ENCODE peak calls at places on chromosomes 1 and 21, in six cellular contexts. X is H9, E is mesenchymal stem cell, N is IMR-90, V is H1, H is trophoblast cell. B is an unnamed sample.

GRCh38 chr1:59445040-59445439 is 148.1 kb downstream of the FGGY start:
- DNase-seq in H (no peak), V (no peak), E (peak; percentile 6), X (no peak), N (no peak), B (no peak)

GRCh38 chr1:168688679-168689657 is 40.0 kb downstream of the DPT start:
- DNase-seq in N (no peak), V (no peak), E (peak; percentile 77), X (no peak), H (no peak), B (no peak)

GRCh38 chr1:26161408-26162219 is 2.7 kb downstream of the FAM110D start:
- DNase-seq in X (no peak), H (peak; percentile 28), E (peak; percentile 71), N (peak; percentile 31), V (peak; percentile 84), B (no peak)

GRCh38 chr1:204477036-204477740 is 17.4 kb downstream of the PIK3C2B start:
- DNase-seq in E (peak; percentile 34), X (no peak), H (no peak), V (no peak), N (peak; percentile 48), B (no peak)

GRCh38 chr21:30434033-30434631 is 4.1 kb downstream of the KRTAP13-4 start:
- DNase-seq in H (peak; percentile 37), E (no peak), V (peak; percentile 61), X (peak; percentile 76), N (no peak), B (peak; percentile 11)

GRCh38 chr1:240004086-240004749 is 87.5 kb upstream of the FMN2 start:
- DNase-seq in E (peak; percentile 12), H (peak; percentile 15), X (no peak), N (peak; percentile 16), V (peak; percentile 58), B (no peak)

GRCh38 chr1:89525169-89525855 is 683 bp downstream of the LRRC8B start:
- DNase-seq in N (no peak), H (no peak), V (no peak), X (no peak), E (peak; percentile 41), B (no peak)

GRCh38 chr1:8825985-8826481 is 8.6 kb upstream of the RERE start:
- DNase-seq in E (peak; percentile 81), X (peak; percentile 44), N (peak; percentile 63), H (peak; percentile 3), V (no peak), B (no peak)

GRCh38 chr1:195376190-195376589 is 1232.0 kb downstream of the KCNT2 start:
- DNase-seq in H (no peak), E (no peak), X (no peak), N (peak; percentile 1), V (no peak), B (no peak)

GRCh38 chr1:240998024-240998423 is 359.0 kb downstream of the RGS7 start:
- DNase-seq in N (no peak), H (no peak), X (no peak), E (peak; percentile 8), V (no peak), B (no peak)

GRCh38 chr1:218459878-218460277 is 114.7 kb downstream of the TGFB2 start:
- DNase-seq in V (peak; percentile 45), X (peak; percentile 56), N (peak; percentile 84), E (peak; percentile 80), H (no peak), B (peak; percentile 58)

GRCh38 chr1:153119491-153119971 is 6.2 kb upstream of the SPRR2F start:
- DNase-seq in E (no peak), V (no peak), N (no peak), H (no peak), X (no peak), B (no peak)

GRCh38 chr1:29858646-29859045 is 622.3 kb downstream of the PTPRU start:
- DNase-seq in X (no peak), V (no peak), H (no peak), N (no peak), E (no peak), B (no peak)

GRCh38 chr1:19013826-19014548 is 57.5 kb upstream of the IFFO2 start:
- DNase-seq in X (no peak), E (no peak), H (no peak), V (peak; percentile 30), N (no peak), B (no peak)

GRCh38 chr1:29631836-29632420 is 395.6 kb downstream of the PTPRU start:
- DNase-seq in E (no peak), N (no peak), H (no peak), X (no peak), V (no peak), B (no peak)

GRCh38 chr1:204419064-204419403 is 7.4 kb upstream of the PPP1R15B start:
- DNase-seq in E (no peak), N (peak; percentile 52), V (no peak), X (no peak), H (peak; percentile 71), B (no peak)

GRCh38 chr21:43687566-43688395 is 28.4 kb downstream of the RRP1B start:
- DNase-seq in H (no peak), X (no peak), V (no peak), E (no peak), N (no peak), B (no peak)

GRCh38 chr1:72649974-72650373 is 367.6 kb upstream of the NEGR1 start:
- DNase-seq in N (peak; percentile 0), E (no peak), H (no peak), X (no peak), V (no peak), B (no peak)

GRCh38 chr1:7650801-7651200 is 120.3 kb upstream of the VAMP3 start:
- DNase-seq in V (no peak), E (no peak), H (no peak), N (no peak), X (no peak), B (no peak)

GRCh38 chr1:17212009-17212408 is 7.1 kb downstream of the PADI1 start:
- DNase-seq in E (no peak), N (no peak), H (no peak), X (no peak), V (no peak), B (no peak)

GRCh38 chr1:5571861-5572401 is 420.3 kb downstream of the NPHP4 start:
- DNase-seq in H (no peak), N (no peak), X (no peak), V (no peak), E (no peak), B (no peak)

GRCh38 chr1:239816090-239816812 is 275.4 kb upstream of the FMN2 start:
- DNase-seq in N (peak; percentile 55), H (peak; percentile 66), V (no peak), E (peak; percentile 79), X (peak; percentile 78), B (no peak)

GRCh38 chr1:167401260-167401873 is 117.0 kb downstream of the CD247 start:
- DNase-seq in V (no peak), E (peak; percentile 35), H (peak; percentile 49), N (peak; percentile 55), X (peak; percentile 69), B (no peak)

GRCh38 chr1:21149430-21149861 is 27.3 kb downstream of the EIF4G3 start:
- DNase-seq in V (no peak), N (peak; percentile 56), X (no peak), E (peak; percentile 88), H (no peak), B (no peak)

GRCh38 chr21:44962481-44962966 is 22.7 kb downstream of the SLX9 start:
- DNase-seq in X (no peak), N (peak; percentile 100), E (peak; percentile 97), H (peak; percentile 78), V (no peak), B (no peak)

GRCh38 chr1:240244968-240245628 is 153.4 kb downstream of the FMN2 start:
- DNase-seq in E (peak; percentile 71), N (peak; percentile 90), V (no peak), H (peak; percentile 63), X (no peak), B (no peak)

GRCh38 chr21:42146251-42146805 is 72.6 kb upstream of the ABCG1 start:
- DNase-seq in H (no peak), N (no peak), E (no peak), V (no peak), X (no peak), B (no peak)
- H2AFZ ChIP-seq in H (no peak overlapping the region), N (no peak overlapping the region), E (no peak overlapping the region), V (no peak overlapping the region), X (no peak overlapping the region), B (no peak overlapping the region)

DNA sequence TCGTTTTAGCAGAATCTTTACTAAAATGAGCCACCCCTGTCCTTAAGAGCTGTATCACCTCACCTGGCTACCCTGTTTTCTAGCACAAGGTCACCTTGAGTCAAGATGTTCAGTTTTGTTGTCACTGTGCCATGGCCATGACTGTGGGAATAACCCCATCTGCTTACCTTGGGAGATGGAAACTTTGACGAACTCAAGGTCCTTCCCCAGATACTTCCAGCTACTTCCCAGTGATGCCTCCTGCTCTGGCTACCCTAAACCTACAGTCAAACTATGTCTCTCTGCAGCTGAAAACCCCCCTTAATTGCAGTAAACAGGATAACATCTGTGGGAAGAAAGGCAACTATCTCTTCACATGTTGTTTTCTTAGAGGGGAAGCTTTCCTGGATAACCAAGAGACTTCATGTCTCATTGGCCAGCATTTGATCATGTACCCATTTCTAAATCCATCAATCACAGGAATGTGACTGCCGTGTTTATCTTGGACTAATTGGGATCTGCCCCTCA is 89.5 kb upstream of the C1orf21 start:
- DNase-seq in N (no peak), X (no peak), V (no peak), E (no peak), H (no peak), B (no peak)
- H3K18ac ChIP-seq in N (peak overlapping the region; percentile 58), X (no peak overlapping the region), V (no peak overlapping the region), E (peak overlapping the region; percentile 88), H (no peak overlapping the region), B (no peak overlapping the region)

GRCh38 chr1:33195560-33195959 is 13.7 kb upstream of the TRIM62 start:
- DNase-seq in N (peak; percentile 67), X (no peak), V (no peak), E (no peak), H (no peak), B (no peak)

GRCh38 chr1:33186936-33187335 is 5.1 kb upstream of the TRIM62 start:
- DNase-seq in H (no peak), X (no peak), E (no peak), V (no peak), N (no peak), B (no peak)

GRCh38 chr1:33188572-33189275 is 6.9 kb upstream of the TRIM62 start:
- DNase-seq in H (peak; percentile 57), V (no peak), N (peak; percentile 42), X (no peak), E (peak; percentile 34), B (no peak)

GRCh38 chr1:33191731-33192275 is 10.0 kb upstream of the TRIM62 start:
- DNase-seq in E (no peak), N (no peak), V (no peak), H (no peak), X (no peak), B (no peak)
- H2AFZ ChIP-seq in E (no peak overlapping the region), N (no peak overlapping the region), V (no peak overlapping the region), H (no peak overlapping the region), X (no peak overlapping the region), B (no peak overlapping the region)

GRCh38 chr1:22900451-22900850 is 72.2 kb downstream of the LACTBL1 start:
- DNase-seq in N (no peak), X (no peak), V (no peak), H (no peak), E (no peak), B (no peak)

GRCh38 chr1:22893292-22893691 is 79.4 kb downstream of the LACTBL1 start:
- DNase-seq in N (no peak), E (no peak), H (no peak), V (no peak), X (no peak), B (no peak)

GRCh38 chr1:22892789-22893188 is 79.9 kb downstream of the LACTBL1 start:
- DNase-seq in V (no peak), H (no peak), E (no peak), N (no peak), X (no peak), B (no peak)

GRCh38 chr1:22896184-22896583 is 76.5 kb downstream of the LACTBL1 start:
- DNase-seq in E (no peak), V (no peak), N (no peak), X (no peak), H (no peak), B (no peak)

GRCh38 chr1:22895357-22895756 is 77.3 kb downstream of the LACTBL1 start:
- DNase-seq in X (no peak), E (no peak), H (no peak), N (no peak), V (no peak), B (no peak)
- H3K18ac ChIP-seq in X (no peak overlapping the region), E (no peak overlapping the region), H (no peak overlapping the region), N (no peak overlapping the region), V (no peak overlapping the region), B (no peak overlapping the region)